ENCODE peak calls at places on chromosomes 4 and X, in ten cellular contexts. One of them, this sample, is unnamed.

GRCh38 chrX:152873361-152873760 is 24.5 kb upstream of the ZNF185 start:
- DNase-seq in psoas muscle: no peak
- DNase-seq in cardiac muscle cell: no peak
- DNase-seq in endothelial cell: no peak
- DNase-seq in A549: no peak
- DNase-seq in heart left ventricle: no peak
- DNase-seq in neural crest cell: no peak
- DNase-seq in nephron progenitor cell: no peak
- DNase-seq in RWPE1: no peak
- DNase-seq in neural progenitor cell: no peak
- DNase-seq in this sample: no peak

GRCh38 chr4:47704693-47705325 is 133.1 kb downstream of the CORIN start:
- DNase-seq in neural crest cell: peak; percentile 36
- DNase-seq in A549: peak; percentile 30
- DNase-seq in endothelial cell: peak; percentile 54
- DNase-seq in RWPE1: peak; percentile 30
- DNase-seq in heart left ventricle: peak; percentile 60
- DNase-seq in nephron progenitor cell: peak; percentile 48
- DNase-seq in cardiac muscle cell: peak; percentile 60
- DNase-seq in psoas muscle: no peak
- DNase-seq in neural progenitor cell: peak; percentile 80
- DNase-seq in this sample: peak; percentile 53

GRCh38 chr4:143026459-143027170 is 158.1 kb upstream of the USP38 start:
- DNase-seq in heart left ventricle: no peak
- DNase-seq in neural crest cell: no peak
- DNase-seq in endothelial cell: no peak
- DNase-seq in RWPE1: no peak
- DNase-seq in cardiac muscle cell: no peak
- DNase-seq in neural progenitor cell: no peak
- DNase-seq in psoas muscle: no peak
- DNase-seq in nephron progenitor cell: no peak
- DNase-seq in A549: no peak
- DNase-seq in this sample: no peak

GRCh38 chr4:60805500-60806313 is 394.4 kb upstream of the ADGRL3 start:
- DNase-seq in neural progenitor cell: peak; percentile 59
- DNase-seq in psoas muscle: no peak
- DNase-seq in nephron progenitor cell: peak; percentile 11
- DNase-seq in endothelial cell: peak; percentile 36
- DNase-seq in cardiac muscle cell: peak; percentile 55
- DNase-seq in A549: peak; percentile 18
- DNase-seq in RWPE1: peak; percentile 7
- DNase-seq in neural crest cell: peak; percentile 6
- DNase-seq in heart left ventricle: no peak
- DNase-seq in this sample: peak; percentile 57

GRCh38 chr4:150135134-150135773 is 57.0 kb downstream of the DCLK2 start:
- DNase-seq in neural progenitor cell: no peak
- DNase-seq in neural crest cell: no peak
- DNase-seq in heart left ventricle: no peak
- DNase-seq in A549: no peak
- DNase-seq in RWPE1: no peak
- DNase-seq in cardiac muscle cell: no peak
- DNase-seq in psoas muscle: no peak
- DNase-seq in nephron progenitor cell: no peak
- DNase-seq in endothelial cell: no peak
- DNase-seq in this sample: no peak

GRCh38 chr4:169128902-169129301 is 118.8 kb upstream of the CBR4 start:
- DNase-seq in heart left ventricle: no peak
- DNase-seq in nephron progenitor cell: no peak
- DNase-seq in neural progenitor cell: no peak
- DNase-seq in neural crest cell: no peak
- DNase-seq in A549: no peak
- DNase-seq in cardiac muscle cell: no peak
- DNase-seq in RWPE1: no peak
- DNase-seq in endothelial cell: no peak
- DNase-seq in psoas muscle: no peak
- DNase-seq in this sample: no peak

GRCh38 chrX:29634516-29634915 is 580.8 kb upstream of the MAGEB2 start:
- DNase-seq in cardiac muscle cell: peak; percentile 41
- DNase-seq in neural crest cell: no peak
- DNase-seq in neural progenitor cell: no peak
- DNase-seq in A549: no peak
- DNase-seq in psoas muscle: no peak
- DNase-seq in RWPE1: no peak
- DNase-seq in endothelial cell: no peak
- DNase-seq in nephron progenitor cell: no peak
- DNase-seq in heart left ventricle: no peak
- DNase-seq in this sample: no peak

GRCh38 chr4:164802301-164802700 is 48.4 kb downstream of the SMIM31 start:
- DNase-seq in RWPE1: no peak
- DNase-seq in A549: no peak
- DNase-seq in psoas muscle: no peak
- DNase-seq in cardiac muscle cell: no peak
- DNase-seq in nephron progenitor cell: no peak
- DNase-seq in endothelial cell: no peak
- DNase-seq in neural crest cell: no peak
- DNase-seq in heart left ventricle: no peak
- DNase-seq in neural progenitor cell: no peak
- DNase-seq in this sample: no peak

GRCh38 chr4:59570850-59571476 is 1629.2 kb upstream of the ADGRL3 start:
- DNase-seq in RWPE1: no peak
- DNase-seq in neural progenitor cell: no peak
- DNase-seq in psoas muscle: no peak
- DNase-seq in cardiac muscle cell: no peak
- DNase-seq in endothelial cell: no peak
- DNase-seq in neural crest cell: no peak
- DNase-seq in heart left ventricle: no peak
- DNase-seq in nephron progenitor cell: no peak
- DNase-seq in A549: no peak
- DNase-seq in this sample: no peak

GRCh38 chrX:119015407-119016242 is 41.2 kb downstream of the LONRF3 start:
- DNase-seq in cardiac muscle cell: peak; percentile 81
- DNase-seq in heart left ventricle: peak; percentile 69
- DNase-seq in psoas muscle: peak; percentile 72
- DNase-seq in RWPE1: peak; percentile 66
- DNase-seq in A549: peak; percentile 81
- DNase-seq in endothelial cell: no peak
- DNase-seq in nephron progenitor cell: no peak
- DNase-seq in neural progenitor cell: no peak
- DNase-seq in neural crest cell: no peak
- DNase-seq in this sample: peak; percentile 83

GRCh38 chr4:99390060-99390459 is 37.5 kb upstream of the ADH1C start:
- DNase-seq in cardiac muscle cell: peak; percentile 57
- DNase-seq in nephron progenitor cell: no peak
- DNase-seq in RWPE1: no peak
- DNase-seq in neural crest cell: no peak
- DNase-seq in A549: no peak
- DNase-seq in psoas muscle: no peak
- DNase-seq in neural progenitor cell: no peak
- DNase-seq in endothelial cell: no peak
- DNase-seq in heart left ventricle: no peak
- DNase-seq in this sample: no peak

GRCh38 chrX:53606456-53606855 is 80.1 kb downstream of the HUWE1 start:
- DNase-seq in nephron progenitor cell: no peak
- DNase-seq in cardiac muscle cell: no peak
- DNase-seq in heart left ventricle: no peak
- DNase-seq in RWPE1: no peak
- DNase-seq in endothelial cell: no peak
- DNase-seq in neural progenitor cell: no peak
- DNase-seq in neural crest cell: no peak
- DNase-seq in psoas muscle: no peak
- DNase-seq in A549: no peak
- DNase-seq in this sample: no peak

GRCh38 chrX:49071877-49072711 is 1.7 kb downstream of the PRAF2 start:
- DNase-seq in endothelial cell: peak; percentile 52
- DNase-seq in neural crest cell: no peak
- DNase-seq in neural progenitor cell: no peak
- DNase-seq in nephron progenitor cell: no peak
- DNase-seq in A549: no peak
- DNase-seq in RWPE1: no peak
- DNase-seq in cardiac muscle cell: peak; percentile 91
- DNase-seq in psoas muscle: peak; percentile 75
- DNase-seq in heart left ventricle: peak; percentile 75
- DNase-seq in this sample: peak; percentile 72

GRCh38 chr4:80322716-80323115 is 12.8 kb upstream of the CFAP299 start:
- DNase-seq in cardiac muscle cell: peak; percentile 58
- DNase-seq in A549: no peak
- DNase-seq in neural progenitor cell: no peak
- DNase-seq in nephron progenitor cell: no peak
- DNase-seq in neural crest cell: no peak
- DNase-seq in heart left ventricle: no peak
- DNase-seq in psoas muscle: no peak
- DNase-seq in endothelial cell: no peak
- DNase-seq in RWPE1: peak; percentile 59
- DNase-seq in this sample: peak; percentile 79

GRCh38 chr4:184268574-184269160 is 51.0 kb upstream of the ENPP6 start:
- DNase-seq in RWPE1: no peak
- DNase-seq in heart left ventricle: no peak
- DNase-seq in neural progenitor cell: no peak
- DNase-seq in psoas muscle: no peak
- DNase-seq in endothelial cell: no peak
- DNase-seq in A549: peak; percentile 17
- DNase-seq in cardiac muscle cell: peak; percentile 39
- DNase-seq in nephron progenitor cell: no peak
- DNase-seq in neural crest cell: no peak
- DNase-seq in this sample: no peak
- TF ChIP-seq CTCF in RWPE1: no peak
- TF ChIP-seq CTCF in heart left ventricle: no peak
- TF ChIP-seq CTCF in neural progenitor cell: no peak
- TF ChIP-seq CTCF in psoas muscle: no peak
- TF ChIP-seq CTCF in endothelial cell: no peak
- TF ChIP-seq CTCF in A549: no peak
- TF ChIP-seq CTCF in cardiac muscle cell: no peak
- TF ChIP-seq CTCF in nephron progenitor cell: no peak
- TF ChIP-seq CTCF in neural crest cell: peak; percentile 19
- TF ChIP-seq CTCF in this sample: no peak

GRCh38 chr4:115154826-115155225 is 41.4 kb upstream of the NDST4 start:
- DNase-seq in heart left ventricle: no peak
- DNase-seq in cardiac muscle cell: no peak
- DNase-seq in neural crest cell: no peak
- DNase-seq in nephron progenitor cell: no peak
- DNase-seq in A549: no peak
- DNase-seq in psoas muscle: no peak
- DNase-seq in endothelial cell: no peak
- DNase-seq in neural progenitor cell: peak; percentile 41
- DNase-seq in RWPE1: no peak
- DNase-seq in this sample: peak; percentile 4
- TF ChIP-seq CTCF in heart left ventricle: no peak
- TF ChIP-seq CTCF in cardiac muscle cell: no peak
- TF ChIP-seq CTCF in neural crest cell: peak; percentile 17
- TF ChIP-seq CTCF in nephron progenitor cell: no peak
- TF ChIP-seq CTCF in A549: no peak
- TF ChIP-seq CTCF in psoas muscle: no peak
- TF ChIP-seq CTCF in endothelial cell: no peak
- TF ChIP-seq CTCF in neural progenitor cell: peak; percentile 60
- TF ChIP-seq CTCF in RWPE1: no peak
- TF ChIP-seq CTCF in this sample: peak; percentile 24

DNA sequence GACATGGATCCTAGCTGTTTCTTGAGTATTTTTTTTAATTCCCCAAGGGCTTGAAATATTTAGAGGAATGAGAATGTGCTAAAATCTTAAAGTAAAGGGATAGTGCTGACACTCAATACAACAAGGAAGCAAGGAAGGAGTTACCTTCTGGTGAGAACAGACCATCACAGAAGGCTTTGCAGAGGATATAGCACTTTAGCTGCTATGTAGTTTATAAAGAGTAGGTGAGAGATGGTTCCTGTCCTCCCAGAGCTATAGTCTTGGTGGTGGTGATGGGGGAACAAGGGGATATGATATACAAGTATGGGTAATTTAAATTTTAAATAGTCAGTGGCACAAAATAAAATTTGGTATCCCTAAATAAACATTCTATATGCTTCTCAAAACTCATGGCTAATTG is 47.6 kb downstream of the MTHFD2L start:
- DNase-seq in neural progenitor cell: no peak
- DNase-seq in endothelial cell: no peak
- DNase-seq in heart left ventricle: no peak
- DNase-seq in psoas muscle: no peak
- DNase-seq in A549: no peak
- DNase-seq in nephron progenitor cell: no peak
- DNase-seq in neural crest cell: no peak
- DNase-seq in RWPE1: no peak
- DNase-seq in cardiac muscle cell: no peak
- DNase-seq in this sample: no peak
- TF ChIP-seq CTCF in neural progenitor cell: no peak
- TF ChIP-seq CTCF in endothelial cell: no peak
- TF ChIP-seq CTCF in heart left ventricle: no peak
- TF ChIP-seq CTCF in psoas muscle: no peak
- TF ChIP-seq CTCF in A549: no peak
- TF ChIP-seq CTCF in nephron progenitor cell: no peak
- TF ChIP-seq CTCF in neural crest cell: no peak
- TF ChIP-seq CTCF in RWPE1: no peak
- TF ChIP-seq CTCF in cardiac muscle cell: no peak
- TF ChIP-seq CTCF in this sample: no peak

GRCh38 chr4:61918507-61919462 is 718.7 kb downstream of the ADGRL3 start:
- DNase-seq in psoas muscle: no peak
- DNase-seq in cardiac muscle cell: no peak
- DNase-seq in heart left ventricle: no peak
- DNase-seq in nephron progenitor cell: no peak
- DNase-seq in neural progenitor cell: peak; percentile 66
- DNase-seq in RWPE1: no peak
- DNase-seq in A549: no peak
- DNase-seq in neural crest cell: no peak
- DNase-seq in endothelial cell: no peak
- DNase-seq in this sample: no peak

GRCh38 chr4:61922766-61923165 is 722.6 kb downstream of the ADGRL3 start:
- DNase-seq in RWPE1: peak; percentile 61
- DNase-seq in heart left ventricle: no peak
- DNase-seq in cardiac muscle cell: no peak
- DNase-seq in nephron progenitor cell: no peak
- DNase-seq in neural progenitor cell: no peak
- DNase-seq in A549: peak; percentile 2
- DNase-seq in neural crest cell: no peak
- DNase-seq in endothelial cell: no peak
- DNase-seq in psoas muscle: no peak
- DNase-seq in this sample: peak; percentile 36

GRCh38 chr4:61923179-61923578 is 723.1 kb downstream of the ADGRL3 start:
- DNase-seq in endothelial cell: no peak
- DNase-seq in neural progenitor cell: no peak
- DNase-seq in nephron progenitor cell: no peak
- DNase-seq in RWPE1: peak; percentile 18
- DNase-seq in cardiac muscle cell: no peak
- DNase-seq in neural crest cell: no peak
- DNase-seq in psoas muscle: no peak
- DNase-seq in heart left ventricle: no peak
- DNase-seq in A549: no peak
- DNase-seq in this sample: peak; percentile 17

GRCh38 chr4:61921890-61922289 is 721.8 kb downstream of the ADGRL3 start:
- DNase-seq in cardiac muscle cell: no peak
- DNase-seq in nephron progenitor cell: no peak
- DNase-seq in heart left ventricle: no peak
- DNase-seq in neural crest cell: no peak
- DNase-seq in RWPE1: no peak
- DNase-seq in A549: no peak
- DNase-seq in endothelial cell: no peak
- DNase-seq in psoas muscle: no peak
- DNase-seq in neural progenitor cell: no peak
- DNase-seq in this sample: no peak

DNA sequence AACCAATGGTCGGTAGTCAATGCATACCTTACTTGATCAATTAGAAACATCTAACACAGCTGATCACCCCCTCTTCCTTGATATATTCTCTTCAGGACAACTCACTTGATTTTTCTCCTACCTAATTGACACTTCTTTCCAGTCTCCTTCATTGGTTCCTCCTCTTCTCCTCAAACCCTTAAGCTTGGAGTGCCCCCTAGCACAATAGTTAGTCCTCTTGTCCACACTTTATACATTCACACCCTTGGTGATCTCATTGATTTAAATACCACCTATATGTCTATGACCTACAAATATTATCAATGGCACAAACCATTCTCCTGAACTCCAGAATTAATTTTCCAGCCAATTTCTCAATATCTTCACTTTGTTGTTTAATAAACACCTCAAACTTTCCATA is 724.0 kb downstream of the ADGRL3 start:
- DNase-seq in neural crest cell: no peak
- DNase-seq in psoas muscle: no peak
- DNase-seq in endothelial cell: no peak
- DNase-seq in A549: no peak
- DNase-seq in cardiac muscle cell: no peak
- DNase-seq in neural progenitor cell: no peak
- DNase-seq in nephron progenitor cell: no peak
- DNase-seq in RWPE1: no peak
- DNase-seq in heart left ventricle: no peak
- DNase-seq in this sample: no peak
- TF ChIP-seq CTCF in neural crest cell: no peak
- TF ChIP-seq CTCF in psoas muscle: no peak
- TF ChIP-seq CTCF in endothelial cell: no peak
- TF ChIP-seq CTCF in A549: no peak
- TF ChIP-seq CTCF in cardiac muscle cell: no peak
- TF ChIP-seq CTCF in neural progenitor cell: peak; percentile 18
- TF ChIP-seq CTCF in nephron progenitor cell: no peak
- TF ChIP-seq CTCF in RWPE1: no peak
- TF ChIP-seq CTCF in heart left ventricle: no peak
- TF ChIP-seq CTCF in this sample: no peak

This sample was measured in epithelial cell of esophagus.